ENCODE peak calls at places on chromosomes 4 and X, in seven cellular contexts. I, T, O, C, D, B and S are unnamed samples.

GRCh38 chrX:135707880-135708279 is 5.6 kb upstream of the CT45A1 start:
- DNase-seq in I (peak), T (no peak), O (no peak), C (peak), D (peak), B (no peak), S (no peak)

GRCh38 chr4:18020671-18021469 is 685 bp downstream of the LCORL start:
- DNase-seq in I (peak), T (peak), O (peak), C (peak), D (peak), B (peak), S (peak)

GRCh38 chr4:1001561-1002130 is 8.4 kb upstream of the SLC26A1 start:
- DNase-seq in I (no peak), T (no peak), O (no peak), C (no peak), D (no peak), B (no peak), S (no peak)

GRCh38 chrX:39808471-39808917 is 289.3 kb downstream of the BCOR start:
- DNase-seq in I (no peak), T (no peak), O (no peak), C (no peak), D (peak), B (no peak), S (peak)

GRCh38 chr4:124953059-124953850 is 240.7 kb upstream of the ANKRD50 start:
- DNase-seq in I (no peak), T (no peak), O (no peak), C (no peak), D (peak), B (no peak), S (peak)

GRCh38 chr4:163553146-163553545 is 58.7 kb downstream of the TMA16 start:
- DNase-seq in I (no peak), T (no peak), O (no peak), C (no peak), D (no peak), B (no peak), S (no peak)

GRCh38 chr4:11496313-11496956 is 67.7 kb upstream of the HS3ST1 start:
- DNase-seq in I (no peak), T (no peak), O (no peak), C (no peak), D (no peak), B (no peak), S (peak)

GRCh38 chrX:72738396-72738795 is 24.3 kb upstream of the PHKA1 start:
- DNase-seq in I (no peak), T (no peak), O (no peak), C (no peak), D (no peak), B (no peak), S (no peak)

GRCh38 chrX:134792077-134792476 is 133.8 kb upstream of the PLAC1 start:
- DNase-seq in I (no peak), T (no peak), O (no peak), C (no peak), D (peak), B (no peak), S (peak)

GRCh38 chrX:28058906-28059305 is 77.7 kb upstream of the DCAF8L1 start:
- DNase-seq in I (no peak), T (no peak), O (no peak), C (no peak), D (no peak), B (no peak), S (peak)

GRCh38 chr4:106541253-106541652 is 172.7 kb upstream of the GIMD1 start:
- DNase-seq in I (no peak), T (no peak), O (no peak), C (no peak), D (peak), B (no peak), S (peak)

GRCh38 chr4:184097240-184097619 is 120.4 kb downstream of the ENPP6 start:
- DNase-seq in I (no peak), T (peak), O (no peak), C (no peak), D (peak), B (no peak), S (no peak)

GRCh38 chrX:9494806-9495205 is 29.9 kb downstream of the TBL1X start:
- DNase-seq in I (no peak), T (no peak), O (no peak), C (no peak), D (peak), B (no peak), S (peak)

GRCh38 chrX:74449937-74450330 is 28.6 kb downstream of the SLC16A2 start:
- DNase-seq in I (no peak), T (no peak), O (no peak), C (no peak), D (peak), B (no peak), S (peak)

GRCh38 chr4:16225996-16226815 is at the start of gene TAPT1:
- DNase-seq in I (peak), T (peak), O (peak), C (peak), D (peak), B (peak), S (peak)

GRCh38 chr4:141124224-141124623 is 9.0 kb downstream of the RNF150 start:
- DNase-seq in I (no peak), T (no peak), O (no peak), C (no peak), D (peak), B (no peak), S (peak)